ENCODE peak calls at places on chromosomes 12 and 14, in seven cellular contexts. O, W, L, X, Y, C and R are unnamed samples.

GRCh38 chr12:76586764-76587395 is 27.3 kb upstream of the OSBPL8 start:
- DNase-seq in O (peak), W (no peak), L (peak), X (peak), Y (no peak), C (no peak), R (no peak)

GRCh38 chr14:59018978-59019377 is 169.5 kb upstream of the DAAM1 start:
- DNase-seq in O (no peak), W (no peak), L (no peak), X (peak), Y (no peak), C (no peak), R (no peak)

GRCh38 chr14:72845675-72846074 is 48.2 kb downstream of the DPF3 start:
- DNase-seq in O (no peak), W (no peak), L (no peak), X (no peak), Y (no peak), C (no peak), R (no peak)

GRCh38 chr12:64733857-64734256 is 25.3 kb downstream of the GNS start:
- DNase-seq in O (no peak), W (no peak), L (no peak), X (no peak), Y (peak), C (no peak), R (no peak)

GRCh38 chr12:130049666-130050065 is 112.6 kb upstream of the FZD10 start:
- DNase-seq in O (no peak), W (no peak), L (no peak), X (peak), Y (no peak), C (no peak), R (no peak)

GRCh38 chr12:25994252-25994651 is 35.8 kb downstream of the RASSF8 start:
- DNase-seq in O (no peak), W (no peak), L (no peak), X (no peak), Y (no peak), C (no peak), R (no peak)

GRCh38 chr12:4974217-4974616 is 64.5 kb downstream of the KCNA1 start:
- DNase-seq in O (no peak), W (no peak), L (no peak), X (no peak), Y (no peak), C (no peak), R (no peak)

GRCh38 chr12:19236656-19237055 is 107.1 kb downstream of the PLEKHA5 start:
- DNase-seq in O (no peak), W (no peak), L (no peak), X (no peak), Y (no peak), C (no peak), R (no peak)

GRCh38 chr14:45057349-45057748 is 26.6 kb upstream of the PRPF39 start:
- DNase-seq in O (no peak), W (no peak), L (no peak), X (no peak), Y (no peak), C (no peak), R (no peak)

GRCh38 chr14:100434911-100435455 is 111.8 kb downstream of the SLC25A47 start:
- DNase-seq in O (no peak), W (no peak), L (no peak), X (no peak), Y (no peak), C (no peak), R (no peak)

GRCh38 chr14:99427632-99428315 is 52.9 kb downstream of the SETD3 start:
- DNase-seq in O (no peak), W (no peak), L (no peak), X (no peak), Y (no peak), C (no peak), R (no peak)

DNA sequence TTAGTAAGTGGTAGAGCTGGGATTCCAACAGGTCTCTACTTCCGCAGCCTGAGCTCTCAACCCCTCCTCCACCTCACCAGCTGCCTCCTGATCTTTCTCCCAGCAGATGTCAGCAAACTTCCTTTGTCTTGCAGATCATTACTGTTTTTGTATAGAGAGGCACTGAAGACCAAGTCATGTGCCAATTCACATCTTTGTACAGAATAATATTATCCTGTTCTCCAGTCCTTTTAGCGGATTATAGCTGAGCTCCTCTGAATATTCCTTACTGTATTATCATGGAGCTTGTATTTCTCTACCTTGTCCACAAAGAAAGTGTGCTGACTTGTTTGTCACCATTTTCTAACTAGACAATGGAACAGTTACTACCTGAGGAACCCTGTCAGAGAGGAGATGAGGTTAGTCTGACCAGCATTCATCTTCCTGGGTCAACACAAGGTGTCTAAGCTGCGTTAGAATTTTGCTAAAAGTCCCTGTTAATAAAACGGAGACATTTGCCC is 142.3 kb upstream of the ARHGAP5 start:
- DNase-seq in O (no peak), W (no peak), L (no peak), X (peak), Y (peak), C (no peak), R (no peak)
- TF ChIP-seq CTCF in O (no peak), W (no peak), L (no peak), X (peak), Y (no peak), C (no peak), R (no peak)

GRCh38 chr12:62986844-62987243 is 51.9 kb upstream of the PPM1H start:
- DNase-seq in O (no peak), W (no peak), L (no peak), X (no peak), Y (no peak), C (no peak), R (no peak)

GRCh38 chr12:62977879-62978278 is 42.9 kb upstream of the PPM1H start:
- DNase-seq in O (no peak), W (no peak), L (no peak), X (no peak), Y (no peak), C (no peak), R (no peak)

GRCh38 chr12:62978768-62979167 is 43.8 kb upstream of the PPM1H start:
- DNase-seq in O (no peak), W (no peak), L (no peak), X (no peak), Y (no peak), C (no peak), R (no peak)

GRCh38 chr12:62983594-62983993 is 48.6 kb upstream of the PPM1H start:
- DNase-seq in O (no peak), W (no peak), L (no peak), X (peak), Y (no peak), C (no peak), R (no peak)
- TF ChIP-seq CTCF in O (no peak), W (no peak), L (peak), X (peak), Y (no peak), C (no peak), R (no peak)

DNA sequence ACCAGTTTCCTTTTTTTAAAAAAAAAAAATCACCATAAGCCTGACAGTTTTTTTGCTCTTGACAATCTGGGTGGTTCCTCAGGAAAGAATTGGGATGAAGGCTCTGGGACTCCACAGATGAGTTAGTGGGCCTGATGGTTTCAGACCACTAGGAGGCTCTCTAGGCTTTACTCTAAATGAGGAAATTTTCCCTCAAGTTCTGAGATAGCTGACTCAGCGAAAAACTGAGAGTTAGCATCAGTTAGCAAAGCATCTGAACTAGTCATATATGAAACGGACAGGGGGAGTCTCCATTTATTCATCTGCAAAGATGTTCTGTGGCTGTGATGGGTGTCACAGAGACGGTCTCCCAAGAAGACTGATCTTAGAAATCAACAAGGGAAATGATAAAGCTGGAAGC is 314.3 kb upstream of the OR4E1 start:
- DNase-seq in O (no peak), W (no peak), L (no peak), X (peak), Y (peak), C (no peak), R (no peak)
- TF ChIP-seq CTCF in O (no peak), W (no peak), L (peak), X (peak), Y (no peak), C (no peak), R (no peak)

DNA sequence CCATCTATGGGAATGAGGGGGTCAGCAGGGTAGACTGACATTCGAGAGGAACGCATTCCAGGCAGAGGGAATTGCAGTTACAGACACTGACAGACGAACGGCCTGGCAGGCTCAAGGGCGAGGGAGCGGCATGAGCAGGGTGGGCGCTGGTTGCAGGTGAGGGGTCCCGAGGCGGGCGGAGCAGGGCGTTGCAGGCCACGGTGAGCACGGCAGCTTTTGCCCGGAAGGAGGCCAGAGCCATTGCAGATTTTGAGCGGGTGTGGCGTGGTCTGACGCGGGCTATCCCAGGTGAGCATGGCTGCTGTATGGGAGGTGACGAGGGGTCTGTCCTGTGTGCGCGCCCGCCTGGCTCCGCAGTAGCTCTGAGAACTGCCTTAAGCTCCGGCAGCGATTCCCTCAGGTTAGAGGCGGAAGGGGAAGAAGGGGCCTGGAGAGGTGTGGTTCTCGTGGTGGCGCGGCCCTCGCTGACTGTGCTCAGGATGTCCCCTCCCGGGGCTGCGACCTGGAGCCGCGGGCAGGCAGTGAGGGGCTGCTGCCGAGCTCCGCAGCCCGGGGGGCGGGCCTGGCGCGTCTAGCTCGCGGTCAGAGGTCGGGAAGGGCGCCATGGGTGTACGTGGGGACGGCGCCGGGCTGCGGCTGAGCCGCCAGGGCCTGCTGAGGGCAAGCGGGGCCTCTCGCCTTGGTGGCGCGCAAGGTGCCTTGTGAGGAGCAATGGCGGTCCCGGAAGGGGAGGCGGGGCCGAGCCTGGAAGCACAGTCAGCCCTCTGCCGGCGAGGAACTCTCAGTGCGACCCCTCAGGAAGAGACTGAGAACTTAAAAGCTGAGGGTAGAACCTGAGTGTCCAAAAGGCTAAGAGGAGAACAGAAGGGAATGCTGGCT is 177.1 kb downstream of the CACNA1C start:
- DNase-seq in O (no peak), W (no peak), L (no peak), X (no peak), Y (peak), C (no peak), R (no peak)
- TF ChIP-seq CTCF in O (no peak), W (no peak), L (no peak), X (no peak), Y (no peak), C (no peak), R (no peak)

GRCh38 chr14:50667491-50668007 is 557 bp downstream of the SAV1 start:
- DNase-seq in O (peak), W (peak), L (peak), X (no peak), Y (peak), C (peak), R (no peak)
- TF ChIP-seq CTCF in O (no peak), W (no peak), L (no peak), X (peak), Y (no peak), C (no peak), R (no peak)

GRCh38 chr14:93195316-93195999 is 10.3 kb downstream of the LYSET start:
- DNase-seq in O (no peak), W (no peak), L (no peak), X (no peak), Y (no peak), C (no peak), R (no peak)

GRCh38 chr14:93200553-93200952 is 6.3 kb downstream of the GON7 start:
- DNase-seq in O (no peak), W (peak), L (no peak), X (no peak), Y (no peak), C (no peak), R (no peak)

GRCh38 chr14:93199031-93199430 is 7.8 kb downstream of the GON7 start:
- DNase-seq in O (no peak), W (no peak), L (no peak), X (no peak), Y (no peak), C (no peak), R (no peak)

GRCh38 chr14:93206793-93207467 is at the start of the genes GON7 and UBR7:
- DNase-seq in O (peak), W (peak), L (peak), X (peak), Y (peak), C (peak), R (peak)

DNA sequence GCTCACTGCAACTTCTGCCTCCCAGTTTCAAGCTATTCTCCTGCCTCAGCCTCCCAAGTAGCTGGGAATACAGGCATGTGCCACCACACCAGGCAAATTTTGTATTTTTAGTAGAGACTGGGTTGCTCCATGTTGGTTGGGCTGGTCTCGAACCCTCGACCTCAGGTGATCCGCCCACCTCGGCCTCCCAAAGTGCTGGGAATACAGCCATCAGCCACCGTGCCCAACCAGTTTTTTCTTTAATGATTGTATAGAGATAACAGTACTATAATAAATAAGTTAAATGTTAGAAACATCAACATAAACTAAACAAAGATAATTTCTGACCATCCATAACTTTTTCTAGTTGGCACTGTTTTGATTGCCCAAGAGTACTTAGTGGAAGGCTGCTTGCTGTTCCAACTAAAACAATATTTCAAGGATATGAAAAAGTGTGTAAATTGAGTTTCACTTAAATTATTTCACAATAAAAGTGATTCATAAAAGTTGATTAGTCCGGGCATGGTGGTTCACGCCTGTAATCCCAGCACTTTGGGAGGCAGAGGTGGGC is 5.6 kb downstream of the GON7 start:
- DNase-seq in O (no peak), W (no peak), L (no peak), X (no peak), Y (no peak), C (no peak), R (no peak)
- TF ChIP-seq CTCF in O (no peak), W (no peak), L (no peak), X (no peak), Y (no peak), C (no peak), R (no peak)